ENCODE peak calls at places on chromosomes 2 and 18, in ten cellular contexts. U is fibroblast of mammary gland; T is HCEC 1CT; W is iPS DF 6.9; E is stimulated activated CD4-positive, alpha-beta T cell treated with anti-CD3 and anti-CD28 coated beads, TNF-alpha, amount 100 ng/mL, for 4 hours; D is activated CD4-positive, alpha-beta T cell treated with anti-CD3 and anti-CD28 coated beads, Interleukin-2, amount 10 ng/mL, durations not matched to agents 7 days and 5 days; R is tibial artery; V is GM13976; O is HEK293T; K is IMR-90. I is an unnamed sample.

GRCh38 chr18:58218111-58218510 is 174.1 kb downstream of the NEDD4L start:
- DNase-seq in V (no peak), U (peak), R (no peak), K (peak), E (no peak), O (no peak), W (no peak), T (peak), D (no peak), I (no peak)

GRCh38 chr18:68024716-68025115 is 508.2 kb upstream of the DSEL start:
- DNase-seq in K (no peak), U (peak), W (no peak), E (no peak), R (no peak), O (no peak), T (peak), D (no peak), V (no peak), I (no peak)

GRCh38 chr2:177783835-177784448 is 288.6 kb downstream of the PDE11A start:
- DNase-seq in K (peak), W (no peak), R (no peak), U (peak), T (peak), D (peak), V (no peak), E (no peak), O (no peak), I (no peak)

GRCh38 chr2:220275454-220275853 is 648.0 kb downstream of the SLC4A3 start:
- DNase-seq in K (no peak), E (no peak), O (no peak), U (no peak), D (no peak), R (no peak), V (no peak), T (no peak), W (no peak), I (no peak)

GRCh38 chr2:85714841-85715240 is 20.7 kb downstream of the GNLY start:
- DNase-seq in R (no peak), D (no peak), W (no peak), O (no peak), U (no peak), T (no peak), K (no peak), V (no peak), E (no peak), I (no peak)

GRCh38 chr18:77131100-77131651 is 1.4 kb downstream of the MBP start:
- DNase-seq in T (no peak), W (no peak), K (no peak), U (peak), D (peak), E (peak), R (peak), V (no peak), O (no peak), I (no peak)

GRCh38 chr2:144645055-144645778 is 125.3 kb upstream of the ZEB2 start:
- DNase-seq in E (no peak), U (peak), K (peak), O (no peak), V (no peak), D (no peak), R (no peak), T (peak), W (no peak), I (no peak)

GRCh38 chr2:240600451-240600961 is 14.0 kb downstream of the CAPN10 start:
- DNase-seq in V (no peak), E (no peak), K (no peak), O (no peak), D (no peak), R (peak), W (no peak), U (no peak), T (no peak), I (no peak)

GRCh38 chr2:11117776-11118175 is 37.5 kb upstream of the SLC66A3 start:
- DNase-seq in D (no peak), R (no peak), E (no peak), O (no peak), T (no peak), K (no peak), U (no peak), W (no peak), V (no peak), I (no peak)